ENCODE peak calls at places on chromosomes 7 and 10, in seven cellular contexts. One of them, this sample, is unnamed.

GRCh38 chr7:55366461-55367138 is 1.5 kb downstream of the LANCL2 start:
- DNase-seq in right lobe of liver: no peak
- DNase-seq in adrenal gland: no peak
- DNase-seq in upper lobe of left lung: no peak
- DNase-seq in psoas muscle: no peak
- DNase-seq in esophagus muscularis mucosa: no peak
- DNase-seq in testis: peak; percentile 40
- DNase-seq in this sample: no peak

GRCh38 chr7:128236924-128237586 is 4.0 kb upstream of the LEP start:
- DNase-seq in right lobe of liver: no peak
- DNase-seq in psoas muscle: no peak
- DNase-seq in testis: no peak
- DNase-seq in adrenal gland: no peak
- DNase-seq in esophagus muscularis mucosa: no peak
- DNase-seq in upper lobe of left lung: no peak
- DNase-seq in this sample: peak; percentile 20

GRCh38 chr10:33703897-33704825 is 369.7 kb upstream of the NRP1 start:
- DNase-seq in adrenal gland: peak; percentile 15
- DNase-seq in testis: no peak
- DNase-seq in upper lobe of left lung: no peak
- DNase-seq in esophagus muscularis mucosa: no peak
- DNase-seq in psoas muscle: no peak
- DNase-seq in right lobe of liver: no peak
- DNase-seq in this sample: no peak

GRCh38 chr7:81468516-81468915 is 301.3 kb downstream of the HGF start:
- DNase-seq in testis: no peak
- DNase-seq in upper lobe of left lung: no peak
- DNase-seq in right lobe of liver: no peak
- DNase-seq in adrenal gland: no peak
- DNase-seq in esophagus muscularis mucosa: no peak
- DNase-seq in psoas muscle: no peak
- DNase-seq in this sample: no peak

GRCh38 chr10:70657036-70657435 is 15.3 kb upstream of the ADAMTS14 start:
- DNase-seq in psoas muscle: no peak
- DNase-seq in esophagus muscularis mucosa: no peak
- DNase-seq in upper lobe of left lung: no peak
- DNase-seq in testis: no peak
- DNase-seq in adrenal gland: no peak
- DNase-seq in right lobe of liver: peak; percentile 4
- DNase-seq in this sample: no peak

GRCh38 chr10:28120043-28120749 is 121.3 kb upstream of the ODAD2 start:
- DNase-seq in psoas muscle: no peak
- DNase-seq in esophagus muscularis mucosa: no peak
- DNase-seq in upper lobe of left lung: no peak
- DNase-seq in testis: no peak
- DNase-seq in right lobe of liver: peak; percentile 68
- DNase-seq in adrenal gland: peak; percentile 57
- DNase-seq in this sample: peak; percentile 56

GRCh38 chr10:98376485-98376884 is 38.5 kb downstream of the PYROXD2 start:
- DNase-seq in right lobe of liver: no peak
- DNase-seq in adrenal gland: no peak
- DNase-seq in esophagus muscularis mucosa: no peak
- DNase-seq in upper lobe of left lung: no peak
- DNase-seq in psoas muscle: no peak
- DNase-seq in testis: no peak
- DNase-seq in this sample: peak; percentile 21

GRCh38 chr7:67429735-67430134 is 433.1 kb downstream of the TYW1 start:
- DNase-seq in adrenal gland: no peak
- DNase-seq in right lobe of liver: no peak
- DNase-seq in upper lobe of left lung: no peak
- DNase-seq in psoas muscle: no peak
- DNase-seq in testis: no peak
- DNase-seq in esophagus muscularis mucosa: no peak
- DNase-seq in this sample: no peak

GRCh38 chr10:115432188-115432819 is 339.1 kb downstream of the ATRNL1 start:
- DNase-seq in adrenal gland: no peak
- DNase-seq in esophagus muscularis mucosa: no peak
- DNase-seq in right lobe of liver: no peak
- DNase-seq in psoas muscle: no peak
- DNase-seq in upper lobe of left lung: no peak
- DNase-seq in testis: no peak
- DNase-seq in this sample: no peak

GRCh38 chr10:24820616-24821015 is 96.9 kb upstream of the ARHGAP21 start:
- DNase-seq in adrenal gland: peak; percentile 82
- DNase-seq in testis: no peak
- DNase-seq in esophagus muscularis mucosa: no peak
- DNase-seq in upper lobe of left lung: peak; percentile 15
- DNase-seq in right lobe of liver: no peak
- DNase-seq in psoas muscle: no peak
- DNase-seq in this sample: peak; percentile 10

GRCh38 chr7:91912500-91912899 is 28.2 kb upstream of the AKAP9 start:
- DNase-seq in psoas muscle: no peak
- DNase-seq in adrenal gland: no peak
- DNase-seq in right lobe of liver: no peak
- DNase-seq in testis: no peak
- DNase-seq in esophagus muscularis mucosa: no peak
- DNase-seq in upper lobe of left lung: no peak
- DNase-seq in this sample: no peak

GRCh38 chr7:130441408-130441854 is 615 bp upstream of the CEP41 start:
- DNase-seq in right lobe of liver: no peak
- DNase-seq in esophagus muscularis mucosa: no peak
- DNase-seq in adrenal gland: peak; percentile 37
- DNase-seq in testis: peak; percentile 38
- DNase-seq in psoas muscle: no peak
- DNase-seq in upper lobe of left lung: no peak
- DNase-seq in this sample: peak; percentile 59

GRCh38 chr7:2015251-2015871 is 217.4 kb downstream of the MAD1L1 start:
- DNase-seq in upper lobe of left lung: peak; percentile 42
- DNase-seq in adrenal gland: peak; percentile 5
- DNase-seq in testis: no peak
- DNase-seq in right lobe of liver: peak; percentile 42
- DNase-seq in psoas muscle: peak; percentile 49
- DNase-seq in esophagus muscularis mucosa: no peak
- DNase-seq in this sample: no peak

GRCh38 chr7:80278737-80279136 is 144.1 kb downstream of the GNAI1 start:
- DNase-seq in psoas muscle: no peak
- DNase-seq in upper lobe of left lung: no peak
- DNase-seq in testis: no peak
- DNase-seq in right lobe of liver: no peak
- DNase-seq in esophagus muscularis mucosa: no peak
- DNase-seq in adrenal gland: no peak
- DNase-seq in this sample: no peak

GRCh38 chr10:4721994-4722753 is 103.8 kb upstream of the AKR1E2 start:
- DNase-seq in right lobe of liver: no peak
- DNase-seq in esophagus muscularis mucosa: no peak
- DNase-seq in testis: no peak
- DNase-seq in upper lobe of left lung: no peak
- DNase-seq in adrenal gland: no peak
- DNase-seq in psoas muscle: no peak
- DNase-seq in this sample: no peak

GRCh38 chr7:25968205-25968993 is 183.6 kb upstream of the NFE2L3 start:
- DNase-seq in esophagus muscularis mucosa: no peak
- DNase-seq in upper lobe of left lung: peak; percentile 79
- DNase-seq in psoas muscle: no peak
- DNase-seq in adrenal gland: no peak
- DNase-seq in testis: no peak
- DNase-seq in right lobe of liver: no peak
- DNase-seq in this sample: no peak

GRCh38 chr7:142556745-142557144 is 192.5 kb upstream of the PRSS1 start:
- DNase-seq in upper lobe of left lung: no peak
- DNase-seq in esophagus muscularis mucosa: no peak
- DNase-seq in adrenal gland: peak; percentile 61
- DNase-seq in psoas muscle: peak; percentile 81
- DNase-seq in right lobe of liver: peak; percentile 74
- DNase-seq in testis: no peak
- DNase-seq in this sample: peak; percentile 63

GRCh38 chr7:108367314-108367713 is 88.9 kb downstream of the NRCAM start:
- DNase-seq in upper lobe of left lung: no peak
- DNase-seq in testis: no peak
- DNase-seq in right lobe of liver: no peak
- DNase-seq in adrenal gland: no peak
- DNase-seq in esophagus muscularis mucosa: no peak
- DNase-seq in psoas muscle: no peak
- DNase-seq in this sample: no peak

GRCh38 chr7:29401827-29402226 is 161.8 kb upstream of the PRR15 start:
- DNase-seq in psoas muscle: no peak
- DNase-seq in right lobe of liver: no peak
- DNase-seq in adrenal gland: no peak
- DNase-seq in upper lobe of left lung: peak; percentile 38
- DNase-seq in esophagus muscularis mucosa: no peak
- DNase-seq in testis: no peak
- DNase-seq in this sample: no peak

DNA sequence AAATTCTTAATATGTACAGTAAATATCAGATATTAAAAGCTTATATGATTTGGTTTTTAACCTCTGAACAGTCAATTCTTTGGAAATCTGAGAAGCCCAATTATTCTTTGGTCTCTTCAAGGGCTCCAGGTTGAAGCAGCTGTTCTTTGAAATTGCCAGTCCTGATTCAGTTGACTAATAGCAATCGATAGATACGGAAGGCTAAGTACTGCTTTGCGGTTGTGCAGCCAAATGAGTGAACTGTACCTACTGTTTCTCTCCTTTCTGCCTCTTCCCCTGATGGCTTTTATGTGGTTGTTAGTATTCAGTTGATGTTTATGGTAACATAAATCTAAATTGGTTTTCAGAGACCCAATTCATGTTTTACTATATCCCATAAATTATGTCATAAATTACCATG is 103.1 kb upstream of the RPA3 start:
- DNase-seq in upper lobe of left lung: no peak
- DNase-seq in testis: no peak
- DNase-seq in right lobe of liver: no peak
- DNase-seq in psoas muscle: no peak
- DNase-seq in esophagus muscularis mucosa: no peak
- DNase-seq in adrenal gland: no peak
- DNase-seq in this sample: no peak
- TF ChIP-seq CTCF in upper lobe of left lung: no peak
- TF ChIP-seq CTCF in testis: no peak
- TF ChIP-seq CTCF in right lobe of liver: no peak
- TF ChIP-seq CTCF in psoas muscle: no peak
- TF ChIP-seq CTCF in esophagus muscularis mucosa: no peak
- TF ChIP-seq CTCF in adrenal gland: no peak
- TF ChIP-seq CTCF in this sample: no peak

GRCh38 chr10:23194471-23194965 is 2.4 kb downstream of the PTF1A start:
- DNase-seq in testis: peak; percentile 32
- DNase-seq in psoas muscle: no peak
- DNase-seq in adrenal gland: no peak
- DNase-seq in upper lobe of left lung: no peak
- DNase-seq in right lobe of liver: no peak
- DNase-seq in esophagus muscularis mucosa: peak; percentile 81
- DNase-seq in this sample: peak; percentile 34
- H3K9me3 ChIP-seq in testis: no peaks in the 10 kb centered on the region
- H3K9me3 ChIP-seq in psoas muscle: no peaks in the 10 kb centered on the region
- H3K9me3 ChIP-seq in adrenal gland: no peaks in the 10 kb centered on the region
- H3K9me3 ChIP-seq in upper lobe of left lung: no peaks in the 10 kb centered on the region
- H3K9me3 ChIP-seq in right lobe of liver: no peaks in the 10 kb centered on the region
- H3K9me3 ChIP-seq in esophagus muscularis mucosa: no peaks in the 10 kb centered on the region
- H3K9me3 ChIP-seq in this sample: no peaks in the 10 kb centered on the region

DNA sequence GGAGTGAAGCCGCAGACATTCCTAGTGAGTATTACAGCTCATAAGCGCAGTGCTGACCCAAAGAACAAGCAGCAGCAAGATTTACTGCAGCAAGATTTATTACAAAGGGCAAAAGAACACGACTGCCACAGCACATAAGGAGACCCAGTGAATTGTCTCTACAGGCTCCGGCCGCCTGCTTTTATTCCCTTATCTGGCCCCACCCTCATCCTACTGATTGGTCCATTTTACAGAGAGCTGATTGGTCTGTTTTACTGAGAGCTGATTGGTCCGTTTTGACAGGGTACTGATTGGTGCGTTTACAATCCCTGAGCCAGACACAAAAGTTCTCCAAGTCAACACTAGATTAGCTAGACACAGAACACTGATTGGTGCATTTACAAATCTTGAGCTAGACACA is 82.1 kb downstream of the VIPR2 start:
- DNase-seq in testis: peak; percentile 76
- DNase-seq in adrenal gland: no peak
- DNase-seq in right lobe of liver: no peak
- DNase-seq in upper lobe of left lung: no peak
- DNase-seq in esophagus muscularis mucosa: peak; percentile 42
- DNase-seq in psoas muscle: no peak
- DNase-seq in this sample: no peak
- H3K27ac ChIP-seq in testis: no peak overlapping the region
- H3K27ac ChIP-seq in adrenal gland: no peak overlapping the region
- H3K27ac ChIP-seq in right lobe of liver: no peak overlapping the region
- H3K27ac ChIP-seq in upper lobe of left lung: no peak overlapping the region
- H3K27ac ChIP-seq in esophagus muscularis mucosa: no peak overlapping the region
- H3K27ac ChIP-seq in psoas muscle: no peak overlapping the region
- H3K27ac ChIP-seq in this sample: no peak overlapping the region

GRCh38 chr10:43686414-43686813 is 37.7 kb upstream of the ZNF32 start:
- DNase-seq in esophagus muscularis mucosa: no peak
- DNase-seq in testis: no peak
- DNase-seq in right lobe of liver: no peak
- DNase-seq in psoas muscle: no peak
- DNase-seq in upper lobe of left lung: no peak
- DNase-seq in adrenal gland: no peak
- DNase-seq in this sample: no peak
- TF ChIP-seq CTCF in esophagus muscularis mucosa: no peak
- TF ChIP-seq CTCF in testis: no peak
- TF ChIP-seq CTCF in right lobe of liver: no peak
- TF ChIP-seq CTCF in psoas muscle: no peak
- TF ChIP-seq CTCF in upper lobe of left lung: no peak
- TF ChIP-seq CTCF in adrenal gland: no peak
- TF ChIP-seq CTCF in this sample: no peak

DNA sequence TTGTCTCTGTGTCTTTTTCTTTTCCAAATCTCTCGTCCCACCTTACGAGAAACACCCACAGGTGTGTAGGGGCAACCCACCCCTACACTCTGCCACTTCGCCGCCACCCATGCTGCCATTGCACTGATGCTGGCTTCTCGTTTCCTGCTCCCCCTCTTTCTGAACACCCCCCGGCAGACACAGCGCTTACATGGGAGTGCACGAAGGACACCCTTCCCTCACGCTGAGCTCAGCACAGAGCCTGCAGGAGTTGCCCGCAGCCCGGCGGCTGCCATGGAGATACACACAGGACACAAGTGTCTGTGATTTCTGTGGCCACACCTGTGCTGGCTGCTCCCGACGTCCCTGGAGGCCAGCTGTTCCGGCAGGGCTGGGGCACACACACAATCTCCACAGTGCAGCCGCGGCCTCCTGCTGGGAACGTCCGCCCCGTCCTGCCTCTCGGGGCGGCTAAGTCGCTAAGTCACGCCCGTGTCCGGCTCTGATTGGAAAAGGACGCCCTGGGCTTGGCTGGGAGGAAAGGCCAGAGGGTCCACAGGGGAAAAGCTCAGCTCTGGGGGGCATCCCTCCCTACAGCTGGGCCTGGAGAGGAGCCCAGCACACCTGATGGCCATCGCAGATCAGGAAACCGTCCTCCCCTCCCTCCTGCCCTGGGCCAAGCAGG is 349.8 kb downstream of the PTPRN2 start:
- DNase-seq in testis: no peak
- DNase-seq in right lobe of liver: no peak
- DNase-seq in psoas muscle: no peak
- DNase-seq in esophagus muscularis mucosa: peak; percentile 74
- DNase-seq in upper lobe of left lung: peak; percentile 75
- DNase-seq in adrenal gland: no peak
- DNase-seq in this sample: no peak
- H3K9me3 ChIP-seq in testis: no peaks in the 10 kb centered on the region
- H3K9me3 ChIP-seq in right lobe of liver: no peaks in the 10 kb centered on the region
- H3K9me3 ChIP-seq in psoas muscle: no peaks in the 10 kb centered on the region
- H3K9me3 ChIP-seq in esophagus muscularis mucosa: peaks cover 12% of the 10 kb centered on the region
- H3K9me3 ChIP-seq in upper lobe of left lung: no peaks in the 10 kb centered on the region
- H3K9me3 ChIP-seq in adrenal gland: no peaks in the 10 kb centered on the region
- H3K9me3 ChIP-seq in this sample: no peaks in the 10 kb centered on the region

This sample was measured in pancreas.